ENCODE peak calls at places on chromosome X, in eight cellular contexts. B is head of caudate nucleus; W is activated CD4-positive, alpha-beta T cell treated with anti-CD3 and anti-CD28 coated beads for 48 hours; G is A673; A is mammary epithelial cell; N is T-helper 1 cell; K is AG08395; E is retina. O is an unnamed sample.

GRCh38 chrX:76433219-76433618 is 5.7 kb downstream of the MAGEE1 start:
- DNase-seq in W (no peak), K (no peak), N (no peak), G (no peak), B (no peak), E (no peak), A (no peak), O (no peak)

GRCh38 chrX:153736871-153737441 is 12.3 kb downstream of the ABCD1 start:
- DNase-seq in G (no peak), W (no peak), E (no peak), B (no peak), K (no peak), A (no peak), N (no peak), O (no peak)

GRCh38 chrX:39953879-39954278 is 143.9 kb downstream of the BCOR start:
- DNase-seq in B (no peak), W (no peak), E (no peak), G (no peak), K (no peak), A (peak), N (no peak), O (no peak)

GRCh38 chrX:16825306-16826035 is 39.2 kb downstream of the TXLNG start:
- DNase-seq in B (no peak), N (no peak), G (no peak), A (peak), K (peak), W (no peak), E (no peak), O (no peak)

GRCh38 chrX:4909245-4909830 is 1195.9 kb upstream of the PRKX start:
- DNase-seq in A (no peak), E (no peak), B (no peak), K (no peak), W (no peak), N (no peak), G (no peak), O (no peak)

GRCh38 chrX:135923353-135923752 is 29.8 kb downstream of the SAGE1 start:
- DNase-seq in G (no peak), A (no peak), B (no peak), W (no peak), K (no peak), N (no peak), E (no peak), O (no peak)

GRCh38 chrX:153064061-153064460 is 7.8 kb downstream of the PNMA3 start:
- DNase-seq in N (no peak), K (no peak), W (no peak), G (no peak), B (no peak), A (no peak), E (no peak), O (no peak)

GRCh38 chrX:107526141-107526540 is 76.7 kb downstream of the FRMPD3 start:
- DNase-seq in B (no peak), A (no peak), N (no peak), K (no peak), E (no peak), W (no peak), G (no peak), O (no peak)

GRCh38 chrX:18983711-18984380 is at the start of gene PHKA2:
- DNase-seq in N (no peak), A (peak), K (peak), W (peak), B (peak), E (peak), G (no peak), O (no peak)

GRCh38 chrX:83819304-83819703 is 41.6 kb upstream of the CYLC1 start:
- DNase-seq in G (no peak), E (no peak), N (no peak), K (no peak), A (no peak), B (no peak), W (no peak), O (no peak)

GRCh38 chrX:4570141-4570540 is 856.7 kb upstream of the PRKX start:
- DNase-seq in W (no peak), N (no peak), E (no peak), A (peak), B (no peak), K (no peak), G (peak), O (no peak)

GRCh38 chrX:39577976-39578962 is 519.5 kb downstream of the BCOR start:
- DNase-seq in K (no peak), G (no peak), E (no peak), W (peak), A (no peak), B (no peak), N (no peak), O (no peak)

GRCh38 chrX:48636776-48637175 is 39.5 kb downstream of the WDR13 start:
- DNase-seq in E (no peak), K (no peak), B (no peak), N (no peak), A (no peak), G (no peak), W (no peak), O (no peak)

GRCh38 chrX:57583477-57583876 is 8.3 kb upstream of the ZXDB start:
- DNase-seq in B (no peak), W (no peak), E (no peak), N (no peak), A (peak), G (no peak), K (no peak), O (no peak)

GRCh38 chrX:32116047-32116446 is 1044.2 kb upstream of the FTHL17 start:
- DNase-seq in G (peak), N (no peak), E (no peak), W (no peak), A (no peak), B (no peak), K (no peak), O (no peak)

GRCh38 chrX:55118574-55118973 is 29.8 kb downstream of the PAGE2 start:
- DNase-seq in K (no peak), B (no peak), W (no peak), N (no peak), E (no peak), A (no peak), G (no peak), O (no peak)

GRCh38 chrX:15948318-15948660 is 93.7 kb upstream of the AP1S2 start:
- DNase-seq in N (no peak), G (no peak), K (no peak), A (peak), W (no peak), B (no peak), E (no peak), O (no peak)

GRCh38 chrX:35122756-35123155 is 180.2 kb downstream of the FAM47B start:
- DNase-seq in N (no peak), K (no peak), B (no peak), A (no peak), G (no peak), E (no peak), W (no peak), O (no peak)

GRCh38 chrX:12901486-12901885 is 4.9 kb upstream of the TLR8 start:
- DNase-seq in E (peak), W (peak), B (peak), G (peak), K (peak), A (peak), N (peak), O (peak)